ENCODE peak calls at places on chromosome 7, in seven cellular contexts. One of them, this sample, is unnamed.

GRCh38 chr7:133591704-133592340 is 338.9 kb downstream of the EXOC4 start:
- DNase-seq in H9: no peak
- DNase-seq in neuronal stem cell: no peak
- DNase-seq in IMR-90: no peak
- DNase-seq in H1: no peak
- DNase-seq in mesenchymal stem cell: no peak
- DNase-seq in trophoblast cell: no peak
- DNase-seq in this sample: no peak

GRCh38 chr7:87506243-87507180 is 31.0 kb upstream of the ABCB4 start:
- DNase-seq in H9: no peak
- DNase-seq in neuronal stem cell: no peak
- DNase-seq in IMR-90: peak
- DNase-seq in H1: no peak
- DNase-seq in mesenchymal stem cell: peak
- DNase-seq in trophoblast cell: peak
- DNase-seq in this sample: no peak

GRCh38 chr7:1124816-1125602 is 35.0 kb downstream of the ZFAND2A start:
- DNase-seq in H9: no peak
- DNase-seq in neuronal stem cell: no peak
- DNase-seq in IMR-90: no peak
- DNase-seq in H1: no peak
- DNase-seq in mesenchymal stem cell: no peak
- DNase-seq in trophoblast cell: no peak
- DNase-seq in this sample: no peak

GRCh38 chr7:95997632-95998031 is 225.3 kb downstream of the DYNC1I1 start:
- DNase-seq in H9: no peak
- DNase-seq in neuronal stem cell: no peak
- DNase-seq in IMR-90: no peak
- DNase-seq in H1: no peak
- DNase-seq in mesenchymal stem cell: no peak
- DNase-seq in trophoblast cell: no peak
- DNase-seq in this sample: no peak

GRCh38 chr7:28315565-28316420 is 96.5 kb upstream of the CREB5 start:
- DNase-seq in H9: no peak
- DNase-seq in neuronal stem cell: no peak
- DNase-seq in IMR-90: peak
- DNase-seq in H1: no peak
- DNase-seq in mesenchymal stem cell: peak
- DNase-seq in trophoblast cell: no peak
- DNase-seq in this sample: peak

GRCh38 chr7:157653827-157654207 is 317.0 kb downstream of the DNAJB6 start:
- DNase-seq in H9: no peak
- DNase-seq in neuronal stem cell: no peak
- DNase-seq in IMR-90: no peak
- DNase-seq in H1: no peak
- DNase-seq in mesenchymal stem cell: no peak
- DNase-seq in trophoblast cell: no peak
- DNase-seq in this sample: no peak

GRCh38 chr7:81659697-81660395 is 110.0 kb downstream of the HGF start:
- DNase-seq in H9: no peak
- DNase-seq in neuronal stem cell: no peak
- DNase-seq in IMR-90: no peak
- DNase-seq in H1: no peak
- DNase-seq in mesenchymal stem cell: no peak
- DNase-seq in trophoblast cell: peak
- DNase-seq in this sample: peak

GRCh38 chr7:28509256-28510021 is 97.1 kb downstream of the CREB5 start:
- DNase-seq in H9: no peak
- DNase-seq in neuronal stem cell: no peak
- DNase-seq in IMR-90: no peak
- DNase-seq in H1: no peak
- DNase-seq in mesenchymal stem cell: no peak
- DNase-seq in trophoblast cell: peak
- DNase-seq in this sample: no peak

GRCh38 chr7:2953588-2954407 is 89.9 kb downstream of the CARD11 start:
- DNase-seq in H9: no peak
- DNase-seq in neuronal stem cell: no peak
- DNase-seq in IMR-90: no peak
- DNase-seq in H1: no peak
- DNase-seq in mesenchymal stem cell: no peak
- DNase-seq in trophoblast cell: no peak
- DNase-seq in this sample: no peak

GRCh38 chr7:91772100-91772794 is 108.3 kb downstream of the MTERF1 start:
- DNase-seq in H9: no peak
- DNase-seq in neuronal stem cell: no peak
- DNase-seq in IMR-90: no peak
- DNase-seq in H1: no peak
- DNase-seq in mesenchymal stem cell: no peak
- DNase-seq in trophoblast cell: no peak
- DNase-seq in this sample: no peak

GRCh38 chr7:123867220-123867619 is 22.3 kb downstream of the HYAL4 start:
- DNase-seq in H9: no peak
- DNase-seq in neuronal stem cell: no peak
- DNase-seq in IMR-90: peak
- DNase-seq in H1: no peak
- DNase-seq in mesenchymal stem cell: peak
- DNase-seq in trophoblast cell: peak
- DNase-seq in this sample: no peak

GRCh38 chr7:157515342-157516041 is 178.7 kb downstream of the DNAJB6 start:
- DNase-seq in H9: no peak
- DNase-seq in neuronal stem cell: no peak
- DNase-seq in IMR-90: no peak
- DNase-seq in H1: no peak
- DNase-seq in mesenchymal stem cell: no peak
- DNase-seq in trophoblast cell: no peak
- DNase-seq in this sample: peak

GRCh38 chr7:26910221-26910620 is 45.8 kb upstream of the SKAP2 start:
- DNase-seq in H9: peak
- DNase-seq in neuronal stem cell: no peak
- DNase-seq in IMR-90: peak
- DNase-seq in H1: no peak
- DNase-seq in mesenchymal stem cell: peak
- DNase-seq in trophoblast cell: peak
- DNase-seq in this sample: peak

GRCh38 chr7:100897111-100897608 is 1.5 kb upstream of the ACHE start:
- DNase-seq in H9: peak
- DNase-seq in neuronal stem cell: no peak
- DNase-seq in IMR-90: no peak
- DNase-seq in H1: peak
- DNase-seq in mesenchymal stem cell: no peak
- DNase-seq in trophoblast cell: peak
- DNase-seq in this sample: peak

GRCh38 chr7:38855867-38856266 is 53.1 kb downstream of the VPS41 start:
- DNase-seq in H9: no peak
- DNase-seq in neuronal stem cell: no peak
- DNase-seq in IMR-90: no peak
- DNase-seq in H1: no peak
- DNase-seq in mesenchymal stem cell: peak
- DNase-seq in trophoblast cell: peak
- DNase-seq in this sample: peak

GRCh38 chr7:38855389-38855788 is 53.6 kb downstream of the VPS41 start:
- DNase-seq in H9: no peak
- DNase-seq in neuronal stem cell: no peak
- DNase-seq in IMR-90: no peak
- DNase-seq in H1: no peak
- DNase-seq in mesenchymal stem cell: no peak
- DNase-seq in trophoblast cell: no peak
- DNase-seq in this sample: no peak

GRCh38 chr7:38846280-38846679 is 62.7 kb downstream of the VPS41 start:
- DNase-seq in H9: no peak
- DNase-seq in neuronal stem cell: no peak
- DNase-seq in IMR-90: peak
- DNase-seq in H1: no peak
- DNase-seq in mesenchymal stem cell: peak
- DNase-seq in trophoblast cell: peak
- DNase-seq in this sample: no peak

DNA sequence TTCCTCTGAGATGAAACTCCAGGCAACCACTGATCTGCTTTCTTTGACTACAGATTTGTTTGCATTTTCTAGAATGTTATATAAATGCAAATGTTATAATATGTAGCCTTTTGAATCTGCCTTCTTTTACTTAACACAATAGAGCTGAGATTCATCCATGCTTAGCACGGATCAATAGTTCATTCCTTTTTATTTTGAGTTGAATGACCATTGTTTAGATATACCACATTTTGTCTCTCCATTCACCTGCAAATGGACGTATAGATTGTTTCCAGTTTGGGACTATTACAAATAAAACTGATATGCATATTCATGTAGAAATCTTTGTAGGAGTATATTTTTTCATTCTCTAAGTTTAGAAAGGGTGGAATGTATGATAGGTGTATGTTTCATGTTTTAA is 57.7 kb downstream of the VPS41 start:
- DNase-seq in H9: no peak
- DNase-seq in neuronal stem cell: no peak
- DNase-seq in IMR-90: no peak
- DNase-seq in H1: no peak
- DNase-seq in mesenchymal stem cell: no peak
- DNase-seq in trophoblast cell: no peak
- DNase-seq in this sample: no peak
- H2BK120ac ChIP-seq in H9: no peak
- H2BK120ac ChIP-seq in neuronal stem cell: no peak
- H2BK120ac ChIP-seq in IMR-90: no peak
- H2BK120ac ChIP-seq in H1: no peak
- H2BK120ac ChIP-seq in mesenchymal stem cell: no peak
- H2BK120ac ChIP-seq in trophoblast cell: no peak
- H2BK120ac ChIP-seq in this sample: no peak

GRCh38 chr7:44987996-44988395 is 9.2 kb upstream of the MYO1G start:
- DNase-seq in H9: no peak
- DNase-seq in neuronal stem cell: no peak
- DNase-seq in IMR-90: no peak
- DNase-seq in H1: no peak
- DNase-seq in mesenchymal stem cell: no peak
- DNase-seq in trophoblast cell: no peak
- DNase-seq in this sample: no peak
- H3K4ac ChIP-seq in H9: no peak
- H3K4ac ChIP-seq in neuronal stem cell: no peak
- H3K4ac ChIP-seq in IMR-90: no peak
- H3K4ac ChIP-seq in H1: no peak
- H3K4ac ChIP-seq in mesenchymal stem cell: no peak
- H3K4ac ChIP-seq in trophoblast cell: no peak
- H3K4ac ChIP-seq in this sample: no peak

DNA sequence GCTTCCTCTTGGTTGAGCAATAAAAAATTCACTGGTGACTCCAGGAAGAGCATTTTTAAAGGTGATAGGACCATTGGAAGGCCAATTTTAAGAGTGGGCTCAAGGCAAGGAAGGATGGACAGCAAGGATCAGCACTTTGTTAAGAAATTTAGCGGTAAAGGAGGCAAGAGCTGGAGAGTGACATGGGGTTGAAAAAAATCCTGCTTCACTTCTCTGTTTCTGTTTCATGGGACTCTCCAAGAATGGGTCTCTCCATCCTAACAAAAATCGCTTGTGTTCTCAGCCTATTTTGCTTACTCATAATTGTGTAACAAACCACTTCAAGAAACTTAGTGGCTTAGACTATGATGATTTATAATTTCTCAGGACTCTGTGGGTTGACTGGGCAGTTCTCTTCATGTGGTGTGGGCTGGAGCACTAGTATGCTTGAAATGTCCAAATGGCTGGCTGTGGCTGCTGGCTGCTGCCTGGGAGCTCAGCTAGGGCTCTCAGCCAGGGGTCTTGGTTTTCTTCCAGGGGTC is 59.8 kb upstream of the ZNRF2 start:
- DNase-seq in H9: no peak
- DNase-seq in neuronal stem cell: no peak
- DNase-seq in IMR-90: peak
- DNase-seq in H1: no peak
- DNase-seq in mesenchymal stem cell: peak
- DNase-seq in trophoblast cell: peak
- DNase-seq in this sample: no peak
- H3K23ac ChIP-seq in H9: no peak
- H3K23ac ChIP-seq in neuronal stem cell: no peak
- H3K23ac ChIP-seq in IMR-90: no peak
- H3K23ac ChIP-seq in H1: no peak
- H3K23ac ChIP-seq in mesenchymal stem cell: no peak
- H3K23ac ChIP-seq in trophoblast cell: no peak
- H3K23ac ChIP-seq in this sample: no peak

GRCh38 chr7:84003191-84003590 is 191.4 kb downstream of the SEMA3A start:
- DNase-seq in H9: no peak
- DNase-seq in neuronal stem cell: no peak
- DNase-seq in IMR-90: no peak
- DNase-seq in H1: no peak
- DNase-seq in mesenchymal stem cell: no peak
- DNase-seq in trophoblast cell: no peak
- DNase-seq in this sample: no peak
- H2BK120ac ChIP-seq in H9: no peak
- H2BK120ac ChIP-seq in neuronal stem cell: no peak
- H2BK120ac ChIP-seq in IMR-90: no peak
- H2BK120ac ChIP-seq in H1: no peak
- H2BK120ac ChIP-seq in mesenchymal stem cell: no peak
- H2BK120ac ChIP-seq in trophoblast cell: no peak
- H2BK120ac ChIP-seq in this sample: no peak